ENCODE peak calls at places on chromosomes 3 and 15, in six cellular contexts. V is NCI-H446, W is Daoy, Y is GM13976, J is fibroblast of lung, I is IMR-90. L is an unnamed sample.

GRCh38 chr15:65067334-65067644 is 502 bp downstream of the RASL12 start:
- DNase-seq in V (no peak), W (no peak), Y (no peak), J (no peak), I (no peak), L (no peak)

GRCh38 chr3:116607205-116607604 is 102.4 kb upstream of the TUSC7 start:
- DNase-seq in V (no peak), W (no peak), Y (no peak), J (no peak), I (no peak), L (no peak)

GRCh38 chr3:53158700-53159414 is 2.2 kb upstream of the PRKCD start:
- DNase-seq in V (no peak), W (no peak), Y (no peak), J (no peak), I (no peak), L (no peak)

GRCh38 chr15:69973102-69973714 is 124.5 kb downstream of the TLE3 start:
- DNase-seq in V (no peak), W (peak), Y (peak), J (peak), I (peak), L (peak)

GRCh38 chr3:120418866-120419490 is 31.8 kb downstream of the FSTL1 start:
- DNase-seq in V (peak), W (peak), Y (peak), J (no peak), I (no peak), L (no peak)

GRCh38 chr3:18237251-18238005 is 187.7 kb downstream of the SATB1 start:
- DNase-seq in V (no peak), W (peak), Y (no peak), J (peak), I (peak), L (peak)

GRCh38 chr3:74538669-74539068 is 75.8 kb downstream of the CNTN3 start:
- DNase-seq in V (no peak), W (no peak), Y (no peak), J (no peak), I (no peak), L (no peak)

GRCh38 chr3:1172642-1173041 is 79.8 kb downstream of the CNTN6 start:
- DNase-seq in V (no peak), W (no peak), Y (no peak), J (no peak), I (no peak), L (no peak)

GRCh38 chr15:99264125-99264524 is 12.8 kb downstream of the LRRC28 start:
- DNase-seq in V (no peak), W (no peak), Y (no peak), J (no peak), I (no peak), L (no peak)

GRCh38 chr3:177452487-177452886 is 255.2 kb upstream of the TBL1XR1 start:
- DNase-seq in V (no peak), W (peak), Y (no peak), J (peak), I (peak), L (peak)

GRCh38 chr3:48693826-48694225 is 8.1 kb upstream of the NCKIPSD start:
- DNase-seq in V (no peak), W (no peak), Y (no peak), J (no peak), I (no peak), L (no peak)

GRCh38 chr15:91465696-91466095 is 365.6 kb downstream of the SV2B start:
- DNase-seq in V (no peak), W (no peak), Y (no peak), J (no peak), I (no peak), L (no peak)